ENCODE peak calls at places on chromosomes 2 and 18, in eight cellular contexts. One of them, this sample, is unnamed.

GRCh38 chr2:135948642-135949355 is 36.6 kb downstream of the DARS1 start:
- DNase-seq in hippocampal formation: no peak
- DNase-seq in NCI-H748 treated with DMSO at 0.1 percent for 48 hours: no peak
- DNase-seq in HT1080: peak; percentile 84
- DNase-seq in T-helper 1 cell: no peak
- DNase-seq in HFF-Myc: peak; percentile 56
- DNase-seq in A549: peak; percentile 69
- DNase-seq in glomerular endothelial cell: no peak
- DNase-seq in this sample: peak; percentile 55

GRCh38 chr2:27708666-27709065 is 45.0 kb downstream of the SLC4A1AP start:
- DNase-seq in hippocampal formation: no peak
- DNase-seq in NCI-H748 treated with DMSO at 0.1 percent for 48 hours: no peak
- DNase-seq in HT1080: no peak
- DNase-seq in T-helper 1 cell: no peak
- DNase-seq in HFF-Myc: no peak
- DNase-seq in A549: no peak
- DNase-seq in glomerular endothelial cell: no peak
- DNase-seq in this sample: no peak

GRCh38 chr2:201116959-201117734 is 1.2 kb downstream of the CFLAR start:
- DNase-seq in hippocampal formation: no peak
- DNase-seq in NCI-H748 treated with DMSO at 0.1 percent for 48 hours: peak; percentile 50
- DNase-seq in HT1080: peak; percentile 41
- DNase-seq in T-helper 1 cell: peak; percentile 28
- DNase-seq in HFF-Myc: peak; percentile 81
- DNase-seq in A549: peak; percentile 88
- DNase-seq in glomerular endothelial cell: peak; percentile 77
- DNase-seq in this sample: no peak

GRCh38 chr18:7987284-7987976 is 420.3 kb downstream of the PTPRM start:
- DNase-seq in hippocampal formation: no peak
- DNase-seq in NCI-H748 treated with DMSO at 0.1 percent for 48 hours: no peak
- DNase-seq in HT1080: peak; percentile 61
- DNase-seq in T-helper 1 cell: no peak
- DNase-seq in HFF-Myc: peak; percentile 2
- DNase-seq in A549: peak; percentile 22
- DNase-seq in glomerular endothelial cell: no peak
- DNase-seq in this sample: no peak

GRCh38 chr2:9112079-9112721 is 94.4 kb upstream of the ASAP2 start:
- DNase-seq in hippocampal formation: no peak
- DNase-seq in NCI-H748 treated with DMSO at 0.1 percent for 48 hours: no peak
- DNase-seq in HT1080: peak; percentile 96
- DNase-seq in T-helper 1 cell: no peak
- DNase-seq in HFF-Myc: peak; percentile 51
- DNase-seq in A549: peak; percentile 65
- DNase-seq in glomerular endothelial cell: no peak
- DNase-seq in this sample: peak; percentile 77

GRCh38 chr2:237474511-237474911 is 12.5 kb upstream of the MLPH start:
- DNase-seq in hippocampal formation: no peak
- DNase-seq in NCI-H748 treated with DMSO at 0.1 percent for 48 hours: no peak
- DNase-seq in HT1080: no peak
- DNase-seq in T-helper 1 cell: no peak
- DNase-seq in HFF-Myc: no peak
- DNase-seq in A549: no peak
- DNase-seq in glomerular endothelial cell: no peak
- DNase-seq in this sample: no peak

GRCh38 chr18:73887801-73888200 is 259.8 kb downstream of the FBXO15 start:
- DNase-seq in hippocampal formation: no peak
- DNase-seq in NCI-H748 treated with DMSO at 0.1 percent for 48 hours: no peak
- DNase-seq in HT1080: no peak
- DNase-seq in T-helper 1 cell: no peak
- DNase-seq in HFF-Myc: no peak
- DNase-seq in A549: no peak
- DNase-seq in glomerular endothelial cell: no peak
- DNase-seq in this sample: no peak

GRCh38 chr18:49022311-49023280 is 71.8 kb upstream of the SMAD7 start:
- DNase-seq in hippocampal formation: no peak
- DNase-seq in NCI-H748 treated with DMSO at 0.1 percent for 48 hours: no peak
- DNase-seq in HT1080: no peak
- DNase-seq in T-helper 1 cell: no peak
- DNase-seq in HFF-Myc: no peak
- DNase-seq in A549: no peak
- DNase-seq in glomerular endothelial cell: no peak
- DNase-seq in this sample: no peak

GRCh38 chr2:41920812-41921211 is 127.0 kb upstream of the PKDCC start:
- DNase-seq in hippocampal formation: no peak
- DNase-seq in NCI-H748 treated with DMSO at 0.1 percent for 48 hours: no peak
- DNase-seq in HT1080: no peak
- DNase-seq in T-helper 1 cell: no peak
- DNase-seq in HFF-Myc: no peak
- DNase-seq in A549: peak; percentile 36
- DNase-seq in glomerular endothelial cell: no peak
- DNase-seq in this sample: no peak

GRCh38 chr18:62881509-62882016 is 166.2 kb downstream of the PHLPP1 start:
- DNase-seq in hippocampal formation: no peak
- DNase-seq in NCI-H748 treated with DMSO at 0.1 percent for 48 hours: peak; percentile 30
- DNase-seq in HT1080: peak; percentile 95
- DNase-seq in T-helper 1 cell: no peak
- DNase-seq in HFF-Myc: peak; percentile 90
- DNase-seq in A549: peak; percentile 76
- DNase-seq in glomerular endothelial cell: peak; percentile 72
- DNase-seq in this sample: peak; percentile 89

GRCh38 chr2:181125364-181125763 is 145.0 kb downstream of the UBE2E3 start:
- DNase-seq in hippocampal formation: no peak
- DNase-seq in NCI-H748 treated with DMSO at 0.1 percent for 48 hours: no peak
- DNase-seq in HT1080: no peak
- DNase-seq in T-helper 1 cell: no peak
- DNase-seq in HFF-Myc: no peak
- DNase-seq in A549: no peak
- DNase-seq in glomerular endothelial cell: no peak
- DNase-seq in this sample: no peak

GRCh38 chr2:128604045-128604444 is 285.4 kb upstream of the HS6ST1 start:
- DNase-seq in hippocampal formation: no peak
- DNase-seq in NCI-H748 treated with DMSO at 0.1 percent for 48 hours: no peak
- DNase-seq in HT1080: no peak
- DNase-seq in T-helper 1 cell: no peak
- DNase-seq in HFF-Myc: no peak
- DNase-seq in A549: no peak
- DNase-seq in glomerular endothelial cell: no peak
- DNase-seq in this sample: no peak

GRCh38 chr2:101790856-101791255 is 93.3 kb downstream of the MAP4K4 start:
- DNase-seq in hippocampal formation: no peak
- DNase-seq in NCI-H748 treated with DMSO at 0.1 percent for 48 hours: no peak
- DNase-seq in HT1080: no peak
- DNase-seq in T-helper 1 cell: no peak
- DNase-seq in HFF-Myc: peak; percentile 91
- DNase-seq in A549: no peak
- DNase-seq in glomerular endothelial cell: no peak
- DNase-seq in this sample: no peak

GRCh38 chr2:160075171-160075570 is 12.8 kb upstream of the PLA2R1 start:
- DNase-seq in hippocampal formation: no peak
- DNase-seq in NCI-H748 treated with DMSO at 0.1 percent for 48 hours: no peak
- DNase-seq in HT1080: peak; percentile 93
- DNase-seq in T-helper 1 cell: no peak
- DNase-seq in HFF-Myc: peak; percentile 92
- DNase-seq in A549: peak; percentile 13
- DNase-seq in glomerular endothelial cell: peak; percentile 39
- DNase-seq in this sample: no peak

GRCh38 chr2:28643911-28644334 is 107.7 kb upstream of the PPP1CB start:
- DNase-seq in hippocampal formation: no peak
- DNase-seq in NCI-H748 treated with DMSO at 0.1 percent for 48 hours: no peak
- DNase-seq in HT1080: peak; percentile 91
- DNase-seq in T-helper 1 cell: no peak
- DNase-seq in HFF-Myc: no peak
- DNase-seq in A549: no peak
- DNase-seq in glomerular endothelial cell: no peak
- DNase-seq in this sample: no peak

This sample was measured in kidney epithelial cell.